ENCODE peak calls at places on chromosomes 13 and 19, in four cellular contexts. J is IMR-90, C is body of pancreas, X is endothelial cell of umbilical vein. Y is an unnamed sample.

GRCh38 chr13:44396963-44397580 is 23.4 kb downstream of the SERP2 start:
- DNase-seq in J (peak), C (no peak), X (no peak), Y (no peak)

GRCh38 chr13:46982856-46983582 is 86.2 kb upstream of the HTR2A start:
- DNase-seq in J (no peak), C (no peak), X (no peak), Y (no peak)

GRCh38 chr19:3343619-3344502 is 22.5 kb upstream of the NFIC start:
- DNase-seq in J (peak), C (peak), X (peak), Y (peak)

GRCh38 chr19:4061683-4062575 is 4.8 kb downstream of the ZBTB7A start:
- DNase-seq in J (no peak), C (peak), X (no peak), Y (no peak)

GRCh38 chr19:10228925-10229324 is 2.2 kb downstream of the S1PR2 start:
- DNase-seq in J (peak), C (no peak), X (peak), Y (no peak)

GRCh38 chr19:19471682-19472081 is 43.7 kb downstream of the TSSK6 start:
- DNase-seq in J (no peak), C (no peak), X (no peak), Y (no peak)

GRCh38 chr13:77222909-77223308 is 104.0 kb downstream of the MYCBP2 start:
- DNase-seq in J (no peak), C (no peak), X (no peak), Y (no peak)

GRCh38 chr19:49326165-49326704 is 1.2 kb upstream of the SLC6A16 start:
- DNase-seq in J (no peak), C (no peak), X (no peak), Y (no peak)

GRCh38 chr13:98930014-98930625 is 47.7 kb downstream of the DOCK9 start:
- DNase-seq in J (no peak), C (no peak), X (peak), Y (no peak)

GRCh38 chr13:23813635-23814034 is 75.6 kb downstream of the MIPEP start:
- DNase-seq in J (no peak), C (no peak), X (no peak), Y (no peak)

GRCh38 chr19:8302357-8302691 is 5.8 kb downstream of the CD320 start:
- DNase-seq in J (no peak), C (peak), X (no peak), Y (no peak)

GRCh38 chr13:99014391-99014988 is 36.6 kb upstream of the DOCK9 start:
- DNase-seq in J (no peak), C (no peak), X (no peak), Y (no peak)

GRCh38 chr19:48419158-48419920 is 25.9 kb downstream of the GRIN2D start:
- DNase-seq in J (peak), C (no peak), X (peak), Y (no peak)

GRCh38 chr19:48452656-48453480 is 2.5 kb upstream of the KCNJ14 start:
- DNase-seq in J (no peak), C (no peak), X (no peak), Y (no peak)

GRCh38 chr19:22602631-22603272 is 31.4 kb upstream of the ZNF492 start:
- DNase-seq in J (no peak), C (no peak), X (no peak), Y (no peak)

GRCh38 chr19:4337906-4338440 is 654 bp downstream of the STAP2 start:
- DNase-seq in J (no peak), C (no peak), X (peak), Y (no peak)

GRCh38 chr13:35771898-35772297 is 295.4 kb upstream of the MAB21L1 start:
- DNase-seq in J (peak), C (no peak), X (no peak), Y (no peak)

GRCh38 chr13:79451500-79451962 is 29.4 kb upstream of the NDFIP2 start:
- DNase-seq in J (peak), C (no peak), X (peak), Y (peak)

GRCh38 chr19:49347835-49348234 is 12.6 kb downstream of the CD37 start:
- DNase-seq in J (peak), C (peak), X (peak), Y (peak)

GRCh38 chr13:48891586-48891985 is 84.1 kb upstream of the FNDC3A start:
- DNase-seq in J (peak), C (no peak), X (peak), Y (peak)

GRCh38 chr13:110503979-110504499 is 57.5 kb downstream of the RAB20 start:
- DNase-seq in J (no peak), C (no peak), X (no peak), Y (no peak)
- TF ChIP-seq POLR2A in J (no peak), C (no peak), X (no peak), Y (no peak)

GRCh38 chr19:23686622-23687423 is at the start of gene ZNF675:
- DNase-seq in J (peak), C (peak), X (peak), Y (peak)
- TF ChIP-seq POLR2A in J (peak), C (peak), X (peak), Y (peak)

GRCh38 chr13:112113355-112113754 is 46.4 kb downstream of the SOX1 start:
- DNase-seq in J (no peak), C (no peak), X (no peak), Y (no peak)
- TF ChIP-seq POLR2A in J (no peak), C (no peak), X (no peak), Y (no peak)

DNA sequence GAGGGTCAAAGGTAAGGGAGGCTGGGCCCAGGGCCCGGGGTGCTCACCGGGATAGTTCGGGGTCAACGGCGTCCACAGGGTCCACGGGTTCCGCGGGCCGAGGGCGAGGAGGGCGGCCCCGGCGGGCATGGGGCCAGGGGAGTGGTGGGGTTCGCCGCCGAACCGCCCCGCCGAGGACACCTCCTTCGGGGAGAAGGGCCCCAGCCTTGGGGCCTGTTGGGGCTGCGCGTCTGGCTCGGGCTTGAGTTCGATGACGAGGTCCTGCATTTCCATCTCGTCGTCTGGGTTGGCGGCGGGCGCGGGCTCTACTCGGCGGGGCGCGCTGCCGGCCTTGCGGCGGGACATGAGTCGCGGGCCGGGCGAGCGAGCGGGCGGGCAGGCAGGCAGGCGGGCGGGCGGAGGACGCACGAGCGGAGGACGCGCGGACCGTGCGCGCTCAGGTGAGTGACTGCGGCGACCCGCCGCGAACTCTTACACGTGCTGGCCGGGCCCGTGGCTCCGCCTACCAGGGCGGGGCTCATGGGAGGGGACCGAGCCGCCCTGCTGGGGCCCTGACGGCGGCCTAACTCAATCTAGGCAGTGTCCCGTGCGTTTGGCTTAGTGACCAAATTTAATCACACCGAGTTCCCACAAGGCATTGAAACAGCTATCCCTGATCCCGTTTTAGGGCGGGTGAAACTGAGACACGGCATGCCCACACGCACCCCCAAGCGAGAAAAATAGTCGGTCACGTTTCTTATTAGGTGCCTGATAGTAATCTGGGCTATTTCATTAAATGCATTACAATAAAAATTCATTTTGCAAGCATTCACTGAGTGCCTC is at the start of gene ZNF296:
- DNase-seq in J (no peak), C (peak), X (peak), Y (no peak)
- TF ChIP-seq POLR2A in J (no peak), C (no peak), X (peak), Y (no peak)

GRCh38 chr13:45512148-45512498 is 47.4 kb downstream of the COG3 start:
- DNase-seq in J (peak), C (no peak), X (peak), Y (no peak)

GRCh38 chr13:45511310-45512147 is 46.8 kb downstream of the COG3 start:
- DNase-seq in J (peak), C (peak), X (peak), Y (no peak)

GRCh38 chr13:45506811-45507210 is 42.1 kb downstream of the COG3 start:
- DNase-seq in J (no peak), C (no peak), X (no peak), Y (no peak)

GRCh38 chr13:45510671-45511070 is 45.9 kb downstream of the COG3 start:
- DNase-seq in J (no peak), C (no peak), X (no peak), Y (no peak)
- TF ChIP-seq POLR2A in J (no peak), C (no peak), X (no peak), Y (no peak)

DNA sequence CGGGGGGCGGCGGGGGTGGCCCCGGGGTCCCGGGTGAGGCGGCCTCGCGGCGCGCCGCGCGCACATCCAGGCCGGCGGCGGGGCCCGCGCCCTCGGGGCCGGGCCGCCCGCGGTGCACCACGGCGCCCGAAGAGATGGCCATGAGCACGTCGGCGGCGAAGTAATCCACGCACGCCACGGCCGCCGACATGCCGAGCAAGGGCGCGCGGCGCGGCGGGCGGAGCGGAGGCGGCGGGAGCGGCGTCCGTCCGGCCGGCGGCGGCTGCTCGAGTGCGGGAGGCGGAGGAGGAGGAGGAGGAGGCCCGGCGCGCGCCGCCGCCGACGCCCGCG is at the start of gene KLF16:
- DNase-seq in J (no peak), C (no peak), X (no peak), Y (peak)
- TF ChIP-seq POLR2A in J (peak), C (no peak), X (peak), Y (peak)

DNA sequence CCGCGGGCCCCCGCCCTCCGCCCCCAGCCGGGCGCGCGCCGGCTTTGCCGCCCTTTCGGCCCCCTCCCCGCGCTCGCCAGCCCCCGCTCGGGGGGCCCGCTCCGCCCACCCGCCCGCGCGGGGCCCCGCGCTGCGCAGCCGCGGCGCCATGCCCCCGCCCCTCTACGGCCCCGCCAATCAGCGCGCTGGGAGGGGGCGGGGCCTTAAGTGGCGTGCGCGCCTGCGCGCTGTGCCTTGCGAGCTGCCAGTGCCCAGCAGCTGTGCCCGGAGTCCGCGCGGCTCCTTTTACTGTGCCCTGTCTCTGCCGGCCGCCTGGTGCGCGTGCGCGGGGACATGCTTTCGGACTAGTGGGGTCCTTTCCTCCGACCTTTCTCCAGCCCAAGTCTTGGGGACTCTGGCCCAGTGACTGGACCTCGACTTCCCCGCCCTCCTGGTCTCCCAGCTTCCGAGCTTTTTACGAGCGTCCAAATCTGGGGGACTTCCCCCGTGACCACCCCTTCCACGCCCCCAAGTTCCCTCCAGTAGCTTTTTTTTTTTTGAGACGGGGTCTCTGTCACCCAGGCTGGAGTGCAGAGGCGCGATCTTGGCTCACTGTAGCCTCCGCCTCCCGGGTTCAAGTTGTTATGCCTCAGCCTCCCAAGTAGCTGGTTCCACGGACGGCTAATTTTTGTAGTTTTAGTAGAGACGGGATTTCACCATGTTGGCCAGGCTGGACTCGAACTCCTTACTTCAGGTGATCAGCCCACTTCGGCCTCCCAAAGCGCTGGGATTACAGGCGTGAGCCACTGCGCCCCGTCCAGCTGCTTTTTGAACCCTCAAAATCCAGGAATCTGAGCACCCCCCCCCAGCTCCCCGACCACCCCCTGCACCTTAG is at the start of gene MBD3:
- DNase-seq in J (peak), C (peak), X (peak), Y (peak)
- TF ChIP-seq POLR2A in J (no peak), C (peak), X (peak), Y (peak)